ENCODE peak calls at places on chromosome 7, in eight cellular contexts. A, L, I, O, K, N, C and Y are unnamed samples. For H3K27me3 and H3K36me3, the result is how much of the 10 kb centered on the place peaks cover.

GRCh38 chr7:50119815-50120637 is 27.0 kb upstream of the ZPBP start:
- DNase-seq in I (no peak), L (no peak), K (no peak), C (no peak), A (no peak), N (no peak), O (no peak), Y (no peak)

GRCh38 chr7:40990841-40991240 is 712.0 kb downstream of the INHBA start:
- DNase-seq in N (peak), K (peak), A (no peak), C (no peak), L (no peak), I (no peak), O (no peak), Y (no peak)

GRCh38 chr7:43906327-43907010 is at the start of gene URGCP:
- DNase-seq in A (peak), I (peak), K (peak), N (peak), L (peak), O (no peak), C (peak), Y (peak)

GRCh38 chr7:6448943-6449543 is 1.3 kb upstream of the DAGLB start:
- DNase-seq in C (no peak), N (no peak), K (no peak), A (no peak), O (no peak), L (peak), I (no peak), Y (no peak)

GRCh38 chr7:112267944-112268691 is 61.6 kb downstream of the ZNF277 start:
- DNase-seq in L (no peak), K (no peak), N (no peak), C (no peak), O (no peak), I (no peak), A (no peak), Y (no peak)

GRCh38 chr7:142943706-142944268 is 4.5 kb downstream of the LLCFC1 start:
- DNase-seq in A (no peak), N (no peak), K (no peak), C (no peak), L (no peak), I (no peak), O (no peak), Y (no peak)

GRCh38 chr7:40697653-40698052 is 562.8 kb downstream of the SUGCT start:
- DNase-seq in K (no peak), O (no peak), A (no peak), C (no peak), L (no peak), I (no peak), N (no peak), Y (no peak)

GRCh38 chr7:97313900-97314299 is 196.4 kb downstream of the SDHAF3 start:
- DNase-seq in K (no peak), L (no peak), N (no peak), A (no peak), C (no peak), I (no peak), O (no peak), Y (no peak)

GRCh38 chr7:128020161-128020560 is 11.1 kb downstream of the LRRC4 start:
- DNase-seq in N (no peak), C (no peak), O (no peak), A (no peak), I (no peak), L (no peak), K (no peak), Y (no peak)

GRCh38 chr7:92955081-92955480 is 118.7 kb upstream of the CDK6 start:
- DNase-seq in C (no peak), N (no peak), L (no peak), K (no peak), A (no peak), I (no peak), O (no peak), Y (no peak)

GRCh38 chr7:114715907-114716306 is 206.0 kb upstream of the MDFIC start:
- DNase-seq in L (no peak), N (peak), K (peak), O (peak), C (no peak), I (peak), A (no peak), Y (no peak)

GRCh38 chr7:30829476-30829875 is 58.3 kb downstream of the MINDY4 start:
- DNase-seq in L (no peak), N (no peak), A (no peak), K (no peak), C (no peak), O (no peak), I (no peak), Y (no peak)

GRCh38 chr7:30163231-30163894 is 28.6 kb downstream of the MTURN start:
- DNase-seq in I (no peak), L (no peak), K (no peak), N (no peak), C (no peak), O (peak), A (no peak), Y (no peak)

GRCh38 chr7:147510913-147511312 is 1079.7 kb upstream of the C7orf33 start:
- DNase-seq in N (peak), L (no peak), I (peak), C (no peak), A (no peak), K (peak), O (peak), Y (no peak)

GRCh38 chr7:26165950-26166680 is 14.1 kb downstream of the NFE2L3 start:
- DNase-seq in I (no peak), L (no peak), C (no peak), O (no peak), A (no peak), K (no peak), N (no peak), Y (no peak)

GRCh38 chr7:5827755-5828154 is 46.3 kb upstream of the RNF216 start:
- DNase-seq in C (no peak), N (no peak), L (no peak), K (peak), A (no peak), O (no peak), I (peak), Y (peak)

GRCh38 chr7:112160130-112160770 is 45.9 kb downstream of the DOCK4 start:
- DNase-seq in I (peak), A (no peak), L (no peak), C (no peak), K (peak), N (peak), O (peak), Y (no peak)

GRCh38 chr7:37833107-37833817 is 15.1 kb upstream of the NME8 start:
- DNase-seq in I (peak), C (no peak), N (peak), L (peak), A (peak), K (peak), O (peak), Y (peak)

GRCh38 chr7:111290982-111291381 is 200.1 kb downstream of the LRRN3 start:
- DNase-seq in L (no peak), K (no peak), N (no peak), I (no peak), A (no peak), O (no peak), C (no peak), Y (no peak)

GRCh38 chr7:22296916-22297315 is 60.0 kb downstream of the RAPGEF5 start:
- DNase-seq in I (peak), A (no peak), C (no peak), L (no peak), O (no peak), K (no peak), N (no peak), Y (no peak)

GRCh38 chr7:137080516-137081203 is 212.2 kb downstream of the CHRM2 start:
- DNase-seq in O (no peak), K (no peak), N (peak), A (no peak), L (no peak), C (no peak), I (peak), Y (no peak)
- H3K27me3 ChIP-seq in O (under half), K (under half), N (under half), A (under half), L (under half), C (under half), I (under half), Y (under half)

DNA sequence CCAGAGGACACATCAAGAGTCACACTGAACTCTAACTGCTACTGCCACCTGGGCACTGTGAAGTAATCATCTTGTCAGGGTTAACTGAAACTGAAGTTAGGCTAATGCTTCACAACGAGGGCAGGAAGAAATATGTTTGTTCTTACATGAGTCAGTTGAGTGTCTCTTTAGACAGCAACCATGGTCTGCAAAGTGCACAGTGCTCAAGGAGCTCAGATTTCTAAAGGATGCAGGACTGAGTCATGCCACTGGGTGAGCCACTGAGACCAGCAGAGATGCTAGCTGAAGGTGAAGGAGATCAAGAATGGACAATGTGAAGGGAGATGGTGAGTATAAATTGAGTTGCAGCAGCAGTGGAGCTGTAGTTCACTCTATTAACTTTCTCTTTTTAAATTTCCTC is 76.0 kb upstream of the CTTNBP2 start:
- DNase-seq in C (no peak), O (peak), K (no peak), L (no peak), N (peak), A (no peak), I (peak), Y (no peak)
- H3K4me3 ChIP-seq in C (no peak), O (no peak), K (no peak), L (no peak), N (no peak), A (no peak), I (no peak), Y (no peak)

GRCh38 chr7:98927125-98927524 is 48.8 kb downstream of the TRRAP start:
- DNase-seq in A (no peak), L (no peak), O (no peak), N (no peak), K (no peak), I (no peak), C (no peak), Y (no peak)

GRCh38 chr7:98921608-98922372 is 43.5 kb downstream of the TRRAP start:
- DNase-seq in A (no peak), K (no peak), N (no peak), O (no peak), C (no peak), I (no peak), L (no peak), Y (no peak)

GRCh38 chr7:98922392-98923107 is 44.2 kb downstream of the TRRAP start:
- DNase-seq in L (no peak), O (peak), C (peak), A (no peak), K (peak), I (peak), N (peak), Y (no peak)

DNA sequence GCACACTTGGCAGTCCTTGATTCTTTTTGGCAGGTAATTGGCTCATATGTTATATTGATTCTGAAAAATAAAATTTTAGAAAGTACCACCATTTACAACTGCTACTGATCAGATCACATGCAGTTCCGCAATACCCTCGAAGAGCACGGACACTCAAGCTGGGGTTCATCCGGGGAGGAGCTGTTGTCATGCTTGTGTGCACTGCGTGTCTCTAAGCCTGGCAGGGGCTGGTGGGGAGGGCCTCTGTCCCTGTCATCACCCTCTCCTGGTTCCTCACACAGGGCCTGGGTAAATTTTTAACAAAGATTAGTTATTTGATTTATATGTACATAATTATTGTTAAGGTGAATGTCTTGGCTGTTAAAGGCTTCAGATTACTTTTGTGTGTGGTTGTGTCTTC is 45.2 kb downstream of the TRRAP start:
- DNase-seq in L (no peak), O (no peak), I (no peak), K (no peak), N (no peak), A (no peak), C (no peak), Y (no peak)
- H3K36me3 ChIP-seq in L (half or more), O (half or more), I (under half), K (half or more), N (half or more), A (under half), C (half or more), Y (under half)

DNA sequence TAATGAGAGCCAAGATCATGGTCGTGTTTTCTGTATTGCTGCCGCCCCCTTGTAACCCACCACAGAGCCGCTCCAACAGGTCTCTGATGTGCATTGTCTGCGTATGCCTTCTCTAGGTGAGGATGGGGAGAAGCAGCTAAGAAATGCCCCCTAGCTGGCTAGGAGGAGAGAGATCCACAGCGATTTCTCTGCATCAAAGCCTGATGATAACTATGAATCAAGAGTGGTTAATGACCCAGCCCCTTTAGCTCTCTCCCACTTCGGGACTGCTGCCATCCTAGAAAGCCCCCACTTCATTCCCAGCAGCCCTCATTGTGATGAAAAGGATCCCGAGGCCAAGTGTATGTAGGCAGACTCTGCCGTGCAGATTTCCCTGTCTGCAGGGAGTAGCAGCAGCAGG is 3.0 kb downstream of the PLXNA4 start:
- DNase-seq in O (no peak), C (no peak), N (no peak), K (no peak), I (no peak), L (no peak), A (no peak), Y (no peak)
- H3K27me3 ChIP-seq in O (half or more), C (half or more), N (under half), K (half or more), I (under half), L (under half), A (under half), Y (under half)

DNA sequence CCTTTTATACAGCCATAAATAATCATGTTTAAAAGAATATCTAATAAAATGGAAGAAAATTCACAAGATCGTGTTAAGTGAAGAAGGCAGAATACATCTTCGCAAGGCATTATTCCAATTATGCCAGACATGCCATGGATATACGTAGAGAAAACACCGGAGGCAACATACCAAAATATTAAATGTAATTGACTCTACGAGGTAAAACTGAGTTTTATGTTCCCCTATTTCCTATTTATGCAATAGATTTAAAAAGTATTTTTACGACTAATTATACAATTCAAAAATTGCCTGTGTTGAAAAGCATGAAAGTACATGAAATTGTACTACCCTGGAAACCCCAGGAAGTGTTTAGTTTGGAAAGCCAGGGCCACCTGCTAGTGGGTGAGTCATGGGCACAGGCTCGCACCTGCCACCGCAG is 935 bp upstream of the REPIN1 start:
- DNase-seq in K (peak), C (no peak), O (no peak), N (peak), L (no peak), A (no peak), I (no peak), Y (no peak)
- H3K4me3 ChIP-seq in K (peak), C (peak), O (peak), N (peak), L (peak), A (peak), I (peak), Y (peak)

DNA sequence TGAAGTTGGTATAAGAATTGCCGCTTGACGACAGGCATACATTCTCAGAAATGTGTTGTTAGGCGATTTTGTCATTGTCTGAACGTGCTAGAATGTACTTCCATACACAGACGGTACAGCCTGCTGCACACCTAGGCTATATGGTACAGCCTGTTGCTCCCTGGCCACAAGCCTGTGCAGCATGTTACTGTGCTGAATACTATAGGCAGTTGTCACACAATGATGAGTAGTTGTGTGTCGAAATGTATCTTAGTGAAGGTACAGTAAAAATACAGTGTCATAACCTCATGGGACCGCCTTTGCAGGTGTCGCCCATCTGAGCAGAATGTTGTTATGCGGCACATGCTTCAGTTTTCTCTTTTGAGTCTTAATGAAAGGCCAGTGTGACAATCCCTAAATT is 66.5 kb downstream of the SHH start:
- DNase-seq in K (no peak), C (no peak), O (no peak), I (no peak), L (no peak), A (no peak), N (no peak), Y (no peak)
- H3K36me3 ChIP-seq in K (under half), C (under half), O (under half), I (under half), L (under half), A (under half), N (under half), Y (under half)

GRCh38 chr7:130490888-130491771 is 755 bp upstream of the MEST start:
- DNase-seq in O (peak), K (peak), A (peak), C (peak), L (peak), N (no peak), I (peak), Y (no peak)

GRCh38 chr7:130493275-130493868 is 1.5 kb downstream of the MEST start:
- DNase-seq in I (peak), C (no peak), L (peak), A (no peak), K (peak), N (no peak), O (no peak), Y (no peak)

GRCh38 chr7:130490287-130490686 is 1.6 kb upstream of the MEST start:
- DNase-seq in I (peak), C (no peak), L (no peak), N (peak), K (peak), A (no peak), O (no peak), Y (no peak)

GRCh38 chr7:130492519-130493274 is 812 bp downstream of the MEST start:
- DNase-seq in A (no peak), I (peak), N (no peak), L (no peak), C (no peak), O (no peak), K (peak), Y (no peak)

DNA sequence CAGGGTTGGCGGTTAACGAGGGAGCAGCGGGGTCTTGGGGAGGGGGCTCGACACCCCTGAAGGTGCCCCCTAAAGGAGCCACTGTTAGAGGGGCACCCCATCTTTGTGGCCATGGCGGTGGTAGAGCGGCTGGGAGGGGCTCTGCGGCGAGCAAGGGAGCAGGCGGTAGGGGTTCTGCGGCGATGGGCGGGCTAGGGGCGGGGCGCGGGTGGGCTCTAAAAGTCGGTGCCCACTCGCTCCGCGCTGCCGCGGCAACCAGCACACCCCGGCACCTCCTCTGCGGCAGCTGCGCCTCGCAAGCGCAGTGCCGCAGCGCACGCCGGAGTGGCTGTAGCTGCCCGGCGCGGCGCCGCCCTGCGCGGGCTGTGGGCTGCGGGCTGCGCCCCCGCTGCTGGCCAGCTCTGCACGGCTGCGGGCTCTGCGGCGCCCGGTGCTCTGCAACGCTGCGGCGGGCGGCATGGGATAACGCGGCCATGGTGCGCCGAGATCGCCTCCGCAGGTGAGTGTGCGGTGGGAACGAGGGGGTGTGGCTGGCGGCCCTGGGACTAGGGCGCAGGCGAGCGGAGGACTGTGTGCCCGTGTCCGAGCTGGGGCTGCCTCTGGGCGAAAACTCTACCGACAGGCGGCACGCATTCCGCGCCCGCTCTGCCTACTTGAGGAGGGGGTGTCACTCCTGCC is at the start of gene MEST:
- DNase-seq in C (no peak), O (no peak), K (peak), I (peak), A (peak), N (peak), L (peak), Y (no peak)
- H3K27me3 ChIP-seq in C (under half), O (under half), K (under half), I (under half), A (under half), N (under half), L (under half), Y (under half)

DNA sequence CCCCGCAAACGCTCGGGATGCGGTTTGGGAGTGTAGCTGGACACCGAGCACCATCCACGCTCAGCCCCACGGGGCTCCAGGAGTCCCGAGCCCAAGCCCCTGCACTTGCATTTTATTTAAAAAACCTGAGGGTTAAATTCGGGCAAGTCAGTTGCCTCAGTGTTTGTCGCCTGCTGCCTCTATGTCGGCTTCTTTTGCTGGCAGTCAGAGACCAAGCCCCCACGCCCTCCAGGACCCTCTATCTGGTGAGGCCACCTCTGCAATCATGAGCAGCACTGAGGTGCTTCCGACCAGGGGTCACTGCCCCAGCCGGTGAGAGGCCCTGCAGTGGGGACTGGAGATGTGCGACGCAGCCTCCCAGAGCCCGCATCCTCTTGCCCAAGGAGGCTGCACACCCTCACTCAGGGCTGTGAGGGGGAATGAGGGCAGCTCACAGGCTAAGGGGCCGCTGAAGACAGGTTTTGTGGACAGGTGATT is 13.3 kb upstream of the ZNF273 start:
- DNase-seq in A (no peak), L (no peak), C (no peak), I (no peak), O (no peak), K (no peak), N (no peak), Y (no peak)
- H3K4me3 ChIP-seq in A (peak), L (no peak), C (peak), I (no peak), O (no peak), K (peak), N (no peak), Y (no peak)

DNA sequence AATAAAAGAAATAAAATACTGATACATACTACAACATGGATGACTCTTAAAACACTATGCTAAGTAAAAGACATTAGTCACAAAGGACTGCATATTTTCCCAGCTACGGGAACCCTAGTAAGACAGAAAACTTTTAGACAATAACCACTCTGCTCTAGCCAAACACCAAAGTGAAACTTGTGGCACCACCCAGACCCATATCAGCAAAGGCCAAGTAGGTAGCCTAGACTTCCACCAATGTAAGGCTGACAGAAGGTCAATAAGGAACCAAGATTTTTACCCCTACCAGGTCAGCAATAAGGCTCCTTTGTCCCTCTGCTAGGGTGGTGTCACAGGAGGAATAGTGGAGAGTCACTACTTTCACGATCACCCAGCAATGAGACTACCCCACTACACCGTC is 24.9 kb downstream of the SLC25A40 start:
- DNase-seq in N (peak), L (no peak), O (peak), K (no peak), I (no peak), A (no peak), C (no peak), Y (no peak)
- H3K36me3 ChIP-seq in N (under half), L (under half), O (under half), K (under half), I (under half), A (under half), C (under half), Y (under half)